ENCODE peak calls at places on chromosomes 1 and 21, in eight cellular contexts. B is stomach; S is CD4-positive, alpha-beta memory T cell; Z is astrocyte; N is neural progenitor cell; V is naive thymus-derived CD4-positive, alpha-beta T cell; F is left lung; Q is GM06990. X is an unnamed sample. For H3K36me3 and H3K27me3, the result is how much of the 10 kb centered on the place peaks cover.

GRCh38 chr1:236997361-236997760 is 6.9 kb downstream of the MT1HL1 start:
- DNase-seq in Q (no peak), Z (no peak), N (no peak), B (no peak), V (no peak), S (no peak), F (no peak), X (no peak)

GRCh38 chr21:43864806-43865470 is at the start of gene AGPAT3:
- DNase-seq in Z (no peak), B (no peak), V (peak), Q (peak), F (peak), N (peak), S (peak), X (no peak)

GRCh38 chr1:228157381-228158126 is 7.8 kb downstream of the GJC2 start:
- DNase-seq in F (peak), Q (no peak), Z (no peak), V (no peak), N (no peak), B (no peak), S (no peak), X (no peak)

GRCh38 chr1:51316764-51317120 is 13.6 kb downstream of the TTC39A start:
- DNase-seq in N (no peak), Q (no peak), B (no peak), Z (peak), S (no peak), V (no peak), F (no peak), X (peak)

GRCh38 chr1:23273450-23274133 is 56.3 kb upstream of the HTR1D start:
- DNase-seq in B (no peak), Q (no peak), Z (peak), S (no peak), N (no peak), V (no peak), F (no peak), X (no peak)

GRCh38 chr1:247482747-247483146 is 24.8 kb upstream of the OR2B11 start:
- DNase-seq in F (no peak), V (no peak), S (no peak), N (no peak), Z (no peak), Q (no peak), B (no peak), X (no peak)

GRCh38 chr1:178238722-178239510 is 145.0 kb downstream of the RASAL2 start:
- DNase-seq in B (no peak), V (no peak), N (no peak), Q (no peak), F (no peak), Z (peak), S (no peak), X (no peak)

GRCh38 chr1:159282118-159282517 is 20.0 kb upstream of the FCER1A start:
- DNase-seq in Q (no peak), B (no peak), F (no peak), N (no peak), S (no peak), Z (no peak), V (no peak), X (no peak)

GRCh38 chr1:217718873-217719272 is 87.7 kb downstream of the SPATA17 start:
- DNase-seq in Z (peak), B (no peak), N (no peak), S (no peak), F (no peak), V (no peak), Q (no peak), X (no peak)

GRCh38 chr1:65319141-65319540 is 9.8 kb downstream of the DNAJC6 start:
- DNase-seq in V (no peak), N (no peak), S (no peak), Q (no peak), Z (no peak), F (no peak), B (no peak), X (no peak)

GRCh38 chr1:223713546-223714420 is 1.4 kb downstream of the CAPN2 start:
- DNase-seq in F (no peak), B (no peak), Z (no peak), V (no peak), N (no peak), Q (no peak), S (peak), X (no peak)

GRCh38 chr1:236808564-236809130 is 13.6 kb downstream of the MTR start:
- DNase-seq in N (no peak), F (no peak), V (no peak), S (no peak), Q (no peak), B (no peak), Z (no peak), X (no peak)

GRCh38 chr1:226511296-226511695 is 37.3 kb upstream of the STUM start:
- DNase-seq in N (no peak), S (no peak), Z (no peak), V (no peak), B (peak), Q (no peak), F (no peak), X (no peak)

GRCh38 chr1:225816643-225817538 is 7.0 kb downstream of the EPHX1 start:
- DNase-seq in S (no peak), Q (no peak), F (no peak), V (no peak), B (peak), N (no peak), Z (no peak), X (peak)

GRCh38 chr1:41272601-41273000 is 30.5 kb upstream of the SCMH1 start:
- DNase-seq in Q (no peak), S (no peak), F (no peak), B (no peak), N (peak), Z (no peak), V (no peak), X (no peak)

GRCh38 chr1:2548068-2548589 is 8.0 kb upstream of the TNFRSF14 start:
- DNase-seq in B (peak), F (peak), Z (peak), Q (peak), N (peak), V (peak), S (peak), X (peak)

GRCh38 chr1:62040973-62041372 is 153.7 kb upstream of the L1TD1 start:
- DNase-seq in Q (no peak), N (no peak), F (no peak), V (no peak), Z (no peak), S (no peak), B (no peak), X (no peak)

GRCh38 chr1:17012775-17013501 is 1.2 kb upstream of the ATP13A2 start:
- DNase-seq in Q (no peak), S (no peak), V (no peak), N (peak), F (no peak), B (no peak), Z (peak), X (peak)

GRCh38 chr1:92123868-92124267 is 43.7 kb downstream of the BTBD8 start:
- DNase-seq in Z (no peak), V (no peak), F (no peak), S (no peak), N (no peak), B (no peak), Q (no peak), X (no peak)

GRCh38 chr1:229759037-229759435 is 133.0 kb downstream of the URB2 start:
- DNase-seq in B (no peak), Z (peak), N (no peak), F (no peak), V (no peak), S (no peak), Q (no peak), X (no peak)

GRCh38 chr1:151993084-151993733 is 450 bp downstream of the S100A10 start:
- DNase-seq in N (peak), B (peak), S (peak), Z (peak), Q (peak), F (peak), V (peak), X (peak)

GRCh38 chr1:40315795-40316594 is 1.1 kb downstream of the COL9A2 start:
- DNase-seq in Z (no peak), F (peak), V (no peak), B (no peak), S (peak), N (peak), Q (peak), X (no peak)

GRCh38 chr1:165449121-165449520 is 4.2 kb upstream of the RXRG start:
- DNase-seq in F (no peak), V (no peak), N (no peak), B (no peak), S (no peak), Q (no peak), Z (no peak), X (no peak)

GRCh38 chr1:6123083-6123482 is 57.0 kb downstream of the CHD5 start:
- DNase-seq in B (no peak), Q (no peak), Z (no peak), S (no peak), V (no peak), F (peak), N (no peak), X (peak)

GRCh38 chr1:58883037-58883887 is 99.4 kb upstream of the JUN start:
- DNase-seq in B (peak), F (peak), Q (no peak), Z (peak), N (no peak), S (no peak), V (no peak), X (peak)

GRCh38 chr1:220498188-220498587 is 29.7 kb upstream of the MARK1 start:
- DNase-seq in Q (no peak), Z (peak), N (no peak), V (no peak), F (no peak), B (no peak), S (no peak), X (no peak)

GRCh38 chr1:66276229-66276628 is 257.7 kb upstream of the SGIP1 start:
- DNase-seq in B (no peak), N (no peak), Q (peak), F (no peak), Z (no peak), V (peak), S (peak), X (no peak)

GRCh38 chr1:115877511-115877910 is 36.6 kb upstream of the NHLH2 start:
- DNase-seq in V (no peak), F (no peak), S (no peak), Q (no peak), B (no peak), Z (no peak), N (peak), X (no peak)

GRCh38 chr1:248404024-248404423 is 1.2 kb downstream of the OR2T1 start:
- DNase-seq in B (no peak), Q (peak), N (no peak), S (peak), F (no peak), Z (no peak), V (peak), X (no peak)

GRCh38 chr1:8198522-8198921 is 119.4 kb upstream of the SLC45A1 start:
- DNase-seq in V (no peak), N (no peak), Z (no peak), Q (no peak), B (no peak), F (no peak), S (no peak), X (no peak)

GRCh38 chr1:38524025-38524641 is 335.4 kb downstream of the RRAGC start:
- DNase-seq in S (no peak), Z (no peak), V (no peak), B (no peak), Q (no peak), F (no peak), N (no peak), X (no peak)

GRCh38 chr1:96660503-96660902 is 61.1 kb upstream of the PTBP2 start:
- DNase-seq in N (no peak), V (no peak), F (no peak), Z (peak), S (no peak), Q (no peak), B (no peak), X (no peak)

GRCh38 chr21:36543924-36544323 is 64.0 kb upstream of the CLDN14 start:
- DNase-seq in V (no peak), B (no peak), Q (no peak), F (no peak), Z (no peak), N (no peak), S (no peak), X (no peak)

GRCh38 chr1:234848972-234849641 is 239.1 kb upstream of the IRF2BP2 start:
- DNase-seq in N (no peak), B (no peak), Z (peak), Q (no peak), F (no peak), V (no peak), S (no peak), X (no peak)

GRCh38 chr1:180144659-180145357 is 9.9 kb upstream of the QSOX1 start:
- DNase-seq in V (no peak), S (no peak), B (no peak), N (no peak), Z (no peak), F (no peak), Q (no peak), X (no peak)

DNA sequence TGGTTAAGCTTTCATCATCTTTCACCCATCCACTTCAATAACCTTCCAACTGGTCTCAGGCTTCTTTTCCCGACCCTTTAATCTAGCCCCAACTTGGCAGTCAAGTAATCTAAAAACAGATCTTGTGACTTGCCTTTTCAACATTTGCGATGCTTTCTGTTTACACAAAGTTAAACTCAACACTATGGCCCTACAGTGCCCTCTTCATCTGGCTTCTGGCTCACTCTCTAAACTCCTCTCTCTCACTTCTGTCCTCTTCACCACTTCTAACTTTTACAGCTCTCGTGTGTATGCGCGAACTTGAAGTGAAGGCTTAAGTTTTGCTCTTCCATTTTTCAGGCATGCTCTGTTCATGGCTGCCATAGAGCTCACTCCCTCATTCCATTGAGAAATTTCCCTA is 1122.3 kb upstream of the ADGRL2 start:
- DNase-seq in S (no peak), B (no peak), Z (no peak), F (no peak), V (no peak), N (no peak), Q (no peak), X (no peak)
- H3K36me3 ChIP-seq in S (under half), B (under half), Z (under half), F (under half), V (under half), N (under half), Q (under half), X (under half)

DNA sequence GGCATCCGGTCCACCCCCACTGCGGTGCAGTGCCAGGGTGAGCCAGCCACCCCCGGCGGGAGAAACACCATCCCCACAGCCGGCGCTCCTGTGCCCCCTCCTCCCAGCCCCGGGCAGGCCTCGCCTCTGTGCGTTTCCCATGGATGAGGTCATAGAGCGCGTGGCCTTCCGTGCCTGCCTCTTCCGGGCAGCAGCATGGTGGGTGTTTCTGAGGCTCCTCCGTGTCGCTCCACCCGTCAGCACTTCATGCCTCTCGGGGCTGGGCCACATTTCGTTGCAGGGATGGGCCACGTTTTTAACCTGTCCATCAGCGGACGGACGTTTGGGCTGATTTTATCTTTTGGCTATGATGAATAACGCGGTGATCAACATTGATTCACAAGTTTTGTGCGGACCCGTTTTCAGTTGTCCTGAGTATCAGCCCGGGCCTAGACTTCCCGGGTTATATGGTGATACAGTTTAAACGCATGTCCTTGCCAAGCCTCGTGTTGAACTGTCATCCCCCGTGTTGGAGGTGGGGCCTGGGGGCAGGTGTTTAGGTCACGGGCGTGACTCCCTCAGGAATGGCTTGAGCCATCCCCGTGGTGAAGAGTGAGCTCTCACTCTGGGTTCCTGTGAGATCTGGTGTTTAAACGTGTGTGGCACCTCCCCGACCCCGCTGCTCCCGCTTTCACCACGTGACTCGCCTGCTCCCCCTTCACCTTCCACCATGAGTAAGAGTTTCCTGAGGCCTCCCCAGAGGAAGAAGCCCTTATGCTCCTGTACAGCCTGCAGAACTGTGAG is 64.8 kb downstream of the SLX9 start:
- DNase-seq in F (peak), S (no peak), V (no peak), B (no peak), Z (peak), N (no peak), Q (no peak), X (peak)
- H3K27me3 ChIP-seq in F (under half), S (under half), V (under half), B (under half), Z (under half), N (under half), Q (under half), X (under half)

DNA sequence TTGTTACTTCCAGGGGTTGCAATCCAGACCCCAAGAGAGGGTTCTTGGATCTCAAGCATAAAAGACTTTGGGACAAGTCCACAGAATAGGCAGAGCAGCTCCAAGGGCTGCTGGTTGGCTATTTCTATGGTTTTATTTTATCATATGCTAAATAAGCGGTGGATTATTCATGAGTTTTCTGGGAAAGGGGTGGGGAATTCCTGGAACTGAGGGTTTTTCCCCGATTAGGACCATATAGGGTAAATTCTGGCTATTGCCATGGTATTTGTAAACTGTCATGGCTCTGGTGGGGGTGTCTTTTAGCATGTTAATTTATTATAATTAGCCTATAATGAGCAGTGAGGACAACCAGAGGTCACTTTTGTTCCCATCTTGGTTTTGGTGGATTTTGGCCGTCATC is 270.9 kb upstream of the PLXNA2 start:
- DNase-seq in N (no peak), Z (peak), V (no peak), S (no peak), F (no peak), Q (no peak), B (no peak), X (no peak)
- H3K36me3 ChIP-seq in N (under half), Z (under half), V (under half), S (under half), F (under half), Q (under half), B (under half), X (under half)

DNA sequence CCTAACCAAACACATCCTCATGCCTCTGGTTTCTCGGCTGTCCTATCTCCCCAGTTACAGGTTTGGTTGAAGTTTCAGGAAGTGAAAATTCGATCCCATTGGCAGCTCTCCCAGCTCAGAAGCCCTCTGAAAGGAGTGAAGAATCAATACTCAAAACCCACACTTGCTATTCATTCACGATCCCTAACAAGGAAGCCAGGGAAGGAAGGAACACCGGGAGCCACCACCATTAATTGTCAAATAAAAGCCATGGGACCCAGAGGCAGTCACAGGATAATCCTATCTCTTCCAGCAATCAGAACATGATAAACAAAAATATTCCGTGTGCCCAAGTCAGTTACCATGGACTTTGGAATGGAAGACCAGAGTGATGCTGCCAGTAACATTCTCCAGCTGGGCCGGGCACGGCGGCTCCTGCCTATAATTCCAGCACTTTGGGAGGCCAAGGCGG is 7.0 kb downstream of the TMPRSS2 start:
- DNase-seq in F (no peak), S (no peak), Z (no peak), Q (no peak), V (no peak), B (peak), N (no peak), X (peak)
- H3K27me3 ChIP-seq in F (under half), S (under half), Z (under half), Q (under half), V (under half), B (under half), N (under half), X (under half)

GRCh38 chr1:37482004-37482785 is 7.8 kb downstream of the ZC3H12A start:
- DNase-seq in B (no peak), N (no peak), Z (no peak), Q (no peak), S (no peak), V (no peak), F (no peak), X (no peak)
- H3K36me3 ChIP-seq in B (half or more), N (under half), Z (under half), Q (half or more), S (half or more), V (under half), F (half or more), X (under half)

GRCh38 chr1:204696606-204697005 is 11.1 kb upstream of the LRRN2 start:
- DNase-seq in Q (no peak), Z (no peak), N (no peak), S (no peak), V (no peak), B (no peak), F (no peak), X (no peak)

GRCh38 chr1:204692852-204693356 is 7.4 kb upstream of the LRRN2 start:
- DNase-seq in S (no peak), F (no peak), Q (no peak), B (no peak), N (peak), Z (no peak), V (no peak), X (no peak)

GRCh38 chr1:204697893-204698292 is 12.4 kb upstream of the LRRN2 start:
- DNase-seq in S (no peak), F (no peak), Z (no peak), V (no peak), Q (no peak), N (no peak), B (no peak), X (no peak)

GRCh38 chr1:204694145-204694544 is 8.6 kb upstream of the LRRN2 start:
- DNase-seq in F (no peak), Z (no peak), N (no peak), Q (no peak), V (no peak), B (no peak), S (no peak), X (no peak)

DNA sequence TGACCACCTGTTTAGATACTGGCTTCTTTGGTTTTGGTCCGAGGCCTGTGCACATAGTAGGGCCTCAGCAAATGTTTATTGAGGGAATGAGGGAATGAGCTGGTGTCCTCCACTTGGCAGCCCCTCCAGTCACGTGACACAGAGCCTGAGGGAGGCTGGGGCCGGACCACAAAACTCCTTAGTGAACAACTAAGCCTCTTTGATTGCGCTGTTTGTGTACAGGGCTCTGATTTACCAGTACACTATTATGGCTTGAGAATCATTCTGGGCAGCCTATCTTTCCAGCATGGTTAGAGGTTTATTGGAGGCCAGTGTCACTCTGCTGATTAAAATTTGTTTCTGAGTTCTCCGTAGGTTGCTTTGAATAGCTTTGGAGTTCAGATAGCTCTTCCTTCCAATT is 10.2 kb upstream of the LRRN2 start:
- DNase-seq in V (no peak), S (no peak), B (no peak), F (no peak), Q (no peak), N (no peak), Z (no peak), X (no peak)
- H3K27me3 ChIP-seq in V (under half), S (under half), B (under half), F (under half), Q (under half), N (under half), Z (under half), X (under half)

GRCh38 chr1:31007462-31007991 is 58.0 kb downstream of the PUM1 start:
- DNase-seq in N (no peak), V (no peak), Q (no peak), B (no peak), Z (peak), S (no peak), F (no peak), X (no peak)
- H3K36me3 ChIP-seq in N (under half), V (under half), Q (under half), B (under half), Z (under half), S (under half), F (under half), X (under half)

GRCh38 chr1:83499998-83500397 is 498.9 kb downstream of the TTLL7 start:
- DNase-seq in N (no peak), Z (no peak), B (no peak), S (no peak), Q (peak), V (no peak), F (no peak), X (no peak)
- H3K27me3 ChIP-seq in N (under half), Z (under half), B (under half), S (under half), Q (under half), V (under half), F (under half), X (under half)